ENCODE peak calls at places on chromosomes 13 and 19, in five cellular contexts. One of them, this sample, is unnamed.

GRCh38 chr19:1913781-1914577 is 8.8 kb downstream of the ADAT3 start:
- DNase-seq in left cardiac atrium: no peak
- DNase-seq in Caki2: no peak
- DNase-seq in fibroblast of mammary gland: no peak
- DNase-seq in posterior vena cava: no peak
- DNase-seq in this sample: no peak

GRCh38 chr19:4649392-4650094 is 10.2 kb downstream of the TNFAIP8L1 start:
- DNase-seq in left cardiac atrium: no peak
- DNase-seq in Caki2: no peak
- DNase-seq in fibroblast of mammary gland: no peak
- DNase-seq in posterior vena cava: no peak
- DNase-seq in this sample: no peak

GRCh38 chr19:6588508-6589345 is 2.2 kb downstream of the CD70 start:
- DNase-seq in left cardiac atrium: no peak
- DNase-seq in Caki2: no peak
- DNase-seq in fibroblast of mammary gland: no peak
- DNase-seq in posterior vena cava: peak
- DNase-seq in this sample: no peak

GRCh38 chr13:26184791-26185250 is 37.3 kb downstream of the RNF6 start:
- DNase-seq in left cardiac atrium: peak
- DNase-seq in Caki2: peak
- DNase-seq in fibroblast of mammary gland: peak
- DNase-seq in posterior vena cava: no peak
- DNase-seq in this sample: peak

GRCh38 chr13:85879014-85879413 is 79.8 kb upstream of the SLITRK6 start:
- DNase-seq in left cardiac atrium: no peak
- DNase-seq in Caki2: no peak
- DNase-seq in fibroblast of mammary gland: no peak
- DNase-seq in posterior vena cava: no peak
- DNase-seq in this sample: no peak

GRCh38 chr13:23949200-23949599 is 51.9 kb upstream of the C1QTNF9B start:
- DNase-seq in left cardiac atrium: no peak
- DNase-seq in Caki2: no peak
- DNase-seq in fibroblast of mammary gland: no peak
- DNase-seq in posterior vena cava: no peak
- DNase-seq in this sample: no peak

GRCh38 chr19:19185853-19186728 is 5.9 kb downstream of the BORCS8 start:
- DNase-seq in left cardiac atrium: no peak
- DNase-seq in Caki2: peak
- DNase-seq in fibroblast of mammary gland: peak
- DNase-seq in posterior vena cava: no peak
- DNase-seq in this sample: peak

GRCh38 chr19:8585894-8586750 is 8.9 kb upstream of the MYO1F start:
- DNase-seq in left cardiac atrium: no peak
- DNase-seq in Caki2: no peak
- DNase-seq in fibroblast of mammary gland: no peak
- DNase-seq in posterior vena cava: no peak
- DNase-seq in this sample: peak

GRCh38 chr13:83503424-83503823 is 378.9 kb downstream of the SLITRK1 start:
- DNase-seq in left cardiac atrium: no peak
- DNase-seq in Caki2: no peak
- DNase-seq in fibroblast of mammary gland: peak
- DNase-seq in posterior vena cava: no peak
- DNase-seq in this sample: no peak

GRCh38 chr19:17205237-17206140 is 9.7 kb upstream of the USE1 start:
- DNase-seq in left cardiac atrium: peak
- DNase-seq in Caki2: no peak
- DNase-seq in fibroblast of mammary gland: peak
- DNase-seq in posterior vena cava: no peak
- DNase-seq in this sample: peak

GRCh38 chr13:23899555-23899954 is 2.3 kb upstream of the C1QTNF9B start:
- DNase-seq in left cardiac atrium: no peak
- DNase-seq in Caki2: no peak
- DNase-seq in fibroblast of mammary gland: peak
- DNase-seq in posterior vena cava: no peak
- DNase-seq in this sample: no peak

GRCh38 chr13:66627512-66627911 is 602.6 kb downstream of the PCDH9 start:
- DNase-seq in left cardiac atrium: no peak
- DNase-seq in Caki2: no peak
- DNase-seq in fibroblast of mammary gland: no peak
- DNase-seq in posterior vena cava: no peak
- DNase-seq in this sample: no peak

GRCh38 chr19:7677664-7678311 is 898 bp downstream of the MCEMP1 start:
- DNase-seq in left cardiac atrium: no peak
- DNase-seq in Caki2: no peak
- DNase-seq in fibroblast of mammary gland: no peak
- DNase-seq in posterior vena cava: no peak
- DNase-seq in this sample: no peak

GRCh38 chr13:111314852-111315251 is 5.6 kb upstream of the TEX29 start:
- DNase-seq in left cardiac atrium: no peak
- DNase-seq in Caki2: no peak
- DNase-seq in fibroblast of mammary gland: no peak
- DNase-seq in posterior vena cava: no peak
- DNase-seq in this sample: no peak

GRCh38 chr13:108113407-108113806 is 101.9 kb downstream of the LIG4 start:
- DNase-seq in left cardiac atrium: no peak
- DNase-seq in Caki2: no peak
- DNase-seq in fibroblast of mammary gland: no peak
- DNase-seq in posterior vena cava: no peak
- DNase-seq in this sample: no peak

GRCh38 chr13:38895075-38895474 is 95.6 kb downstream of the STOML3 start:
- DNase-seq in left cardiac atrium: no peak
- DNase-seq in Caki2: no peak
- DNase-seq in fibroblast of mammary gland: no peak
- DNase-seq in posterior vena cava: no peak
- DNase-seq in this sample: no peak

GRCh38 chr13:51101636-51102218 is 9.3 kb downstream of the C13orf42 start:
- DNase-seq in left cardiac atrium: no peak
- DNase-seq in Caki2: no peak
- DNase-seq in fibroblast of mammary gland: no peak
- DNase-seq in posterior vena cava: no peak
- DNase-seq in this sample: no peak

GRCh38 chr13:48533986-48534600 is 1.2 kb upstream of the RCBTB2 start:
- DNase-seq in left cardiac atrium: no peak
- DNase-seq in Caki2: no peak
- DNase-seq in fibroblast of mammary gland: no peak
- DNase-seq in posterior vena cava: no peak
- DNase-seq in this sample: no peak

GRCh38 chr13:113184568-113185440 is 23.7 kb downstream of the PCID2 start:
- DNase-seq in left cardiac atrium: no peak
- DNase-seq in Caki2: peak
- DNase-seq in fibroblast of mammary gland: no peak
- DNase-seq in posterior vena cava: no peak
- DNase-seq in this sample: no peak

GRCh38 chr13:20882206-20882605 is 20.3 kb downstream of the XPO4 start:
- DNase-seq in left cardiac atrium: no peak
- DNase-seq in Caki2: no peak
- DNase-seq in fibroblast of mammary gland: peak
- DNase-seq in posterior vena cava: no peak
- DNase-seq in this sample: peak

GRCh38 chr13:93857126-93857525 is 622.4 kb downstream of the DCT start:
- DNase-seq in left cardiac atrium: no peak
- DNase-seq in Caki2: no peak
- DNase-seq in fibroblast of mammary gland: peak
- DNase-seq in posterior vena cava: no peak
- DNase-seq in this sample: no peak

GRCh38 chr19:5403968-5404640 is 51.1 kb upstream of the ZNRF4 start:
- DNase-seq in left cardiac atrium: peak
- DNase-seq in Caki2: peak
- DNase-seq in fibroblast of mammary gland: peak
- DNase-seq in posterior vena cava: peak
- DNase-seq in this sample: peak

GRCh38 chr19:14450168-14450874 is 17.2 kb downstream of the PKN1 start:
- DNase-seq in left cardiac atrium: peak
- DNase-seq in Caki2: peak
- DNase-seq in fibroblast of mammary gland: peak
- DNase-seq in posterior vena cava: peak
- DNase-seq in this sample: peak